ENCODE peak calls at places on chromosomes 16 and 17, in nine cellular contexts. F, T, H, Q, M, P, G, L and Z are unnamed samples.

GRCh38 chr17:74051348-74051747 is 152.1 kb upstream of the RPL38 start:
- DNase-seq in F (no peak), T (no peak), H (no peak), Q (no peak), M (no peak), P (no peak), G (no peak), L (no peak), Z (peak)

GRCh38 chr17:29592850-29593545 is at the start of gene ANKRD13B:
- DNase-seq in F (no peak), T (peak), H (no peak), Q (no peak), M (peak), P (no peak), G (peak), L (no peak), Z (peak)

GRCh38 chr16:48623304-48624016 is 13.5 kb upstream of the N4BP1 start:
- DNase-seq in F (peak), T (peak), H (peak), Q (peak), M (peak), P (peak), G (peak), L (peak), Z (peak)

GRCh38 chr17:72839086-72839728 is 253.3 kb downstream of the SLC39A11 start:
- DNase-seq in F (no peak), T (no peak), H (no peak), Q (no peak), M (no peak), P (no peak), G (no peak), L (no peak), Z (no peak)

GRCh38 chr17:65530985-65531507 is 30.4 kb downstream of the AXIN2 start:
- DNase-seq in F (peak), T (no peak), H (peak), Q (no peak), M (no peak), P (no peak), G (no peak), L (no peak), Z (peak)

GRCh38 chr17:39261286-39261685 is 35.5 kb upstream of the STAC2 start:
- DNase-seq in F (no peak), T (no peak), H (peak), Q (no peak), M (no peak), P (no peak), G (no peak), L (no peak), Z (no peak)

GRCh38 chr16:27651299-27651698 is 101.4 kb downstream of the KATNIP start:
- DNase-seq in F (no peak), T (no peak), H (no peak), Q (no peak), M (no peak), P (no peak), G (no peak), L (no peak), Z (no peak)

GRCh38 chr17:1515640-1516402 is 591 bp downstream of the INPP5K start:
- DNase-seq in F (peak), T (peak), H (peak), Q (peak), M (peak), P (peak), G (peak), L (no peak), Z (peak)

GRCh38 chr17:2323629-2324314 is 12.5 kb downstream of the TSR1 start:
- DNase-seq in F (no peak), T (no peak), H (no peak), Q (no peak), M (no peak), P (no peak), G (no peak), L (no peak), Z (no peak)

GRCh38 chr16:9016824-9017223 is 53.1 kb upstream of the USP7 start:
- DNase-seq in F (no peak), T (peak), H (no peak), Q (no peak), M (no peak), P (no peak), G (no peak), L (no peak), Z (no peak)

GRCh38 chr17:17467720-17468119 is 9.1 kb upstream of the MED9 start:
- DNase-seq in F (peak), T (no peak), H (no peak), Q (no peak), M (no peak), P (no peak), G (peak), L (no peak), Z (peak)

GRCh38 chr17:45043813-45044540 is 7.5 kb downstream of the DCAKD start:
- DNase-seq in F (no peak), T (no peak), H (no peak), Q (no peak), M (no peak), P (no peak), G (no peak), L (no peak), Z (no peak)

GRCh38 chr17:47700471-47701449 is 6.8 kb downstream of the TBKBP1 start:
- DNase-seq in F (no peak), T (no peak), H (no peak), Q (no peak), M (no peak), P (no peak), G (no peak), L (no peak), Z (no peak)

GRCh38 chr17:48153711-48154642 is 46.4 kb downstream of the SNX11 start:
- DNase-seq in F (peak), T (no peak), H (peak), Q (no peak), M (no peak), P (no peak), G (peak), L (peak), Z (peak)

GRCh38 chr16:12252616-12253015 is 276.1 kb downstream of the SNX29 start:
- DNase-seq in F (no peak), T (no peak), H (no peak), Q (no peak), M (no peak), P (no peak), G (no peak), L (no peak), Z (no peak)

GRCh38 chr16:88292007-88292940 is 90.5 kb upstream of the ZNF469 start:
- DNase-seq in F (no peak), T (no peak), H (no peak), Q (no peak), M (no peak), P (no peak), G (no peak), L (no peak), Z (peak)

GRCh38 chr17:1188812-1189211 is 9.0 kb upstream of the ABR start:
- DNase-seq in F (peak), T (peak), H (no peak), Q (no peak), M (no peak), P (no peak), G (no peak), L (no peak), Z (peak)

GRCh38 chr17:73622381-73622780 is 21.9 kb downstream of the SDK2 start:
- DNase-seq in F (no peak), T (no peak), H (no peak), Q (no peak), M (no peak), P (no peak), G (no peak), L (no peak), Z (no peak)